ENCODE peak calls at places on chromosomes 2 and 18, in ten cellular contexts. Q, V, R, L, Y, W, P, T, X and D are unnamed samples.

GRCh38 chr2:219025637-219026585 is 15.4 kb downstream of the CFAP65 start:
- DNase-seq in W (no peak), X (no peak), P (no peak), L (no peak), R (no peak), Y (no peak), Q (peak; percentile 66), V (no peak), T (no peak), D (no peak)

GRCh38 chr2:174335605-174336402 is 1.1 kb downstream of the SP9 start:
- DNase-seq in X (peak; percentile 41), W (peak; percentile 26), T (no peak), P (no peak), L (peak; percentile 60), V (no peak), R (no peak), Y (no peak), Q (no peak), D (no peak)

GRCh38 chr2:184154438-184154837 is 443.9 kb upstream of the ZNF804A start:
- DNase-seq in P (no peak), L (peak; percentile 2), R (no peak), Q (no peak), T (no peak), Y (no peak), X (no peak), W (no peak), V (no peak), D (no peak)

GRCh38 chr2:221969087-221969829 is 329.5 kb downstream of the PAX3 start:
- DNase-seq in Y (peak; percentile 11), R (peak; percentile 60), Q (no peak), W (peak; percentile 19), X (no peak), V (no peak), T (no peak), L (peak; percentile 53), P (peak; percentile 21), D (peak; percentile 59)

GRCh38 chr2:174248187-174248997 is at the start of gene OLA1:
- DNase-seq in V (peak; percentile 93), X (peak; percentile 93), T (peak; percentile 78), L (peak; percentile 98), R (peak; percentile 99), W (peak; percentile 88), Q (peak; percentile 85), P (peak; percentile 91), Y (peak; percentile 90), D (peak; percentile 96)

GRCh38 chr2:127422631-127423475 is 4.6 kb downstream of the PROC start:
- DNase-seq in Y (no peak), X (no peak), T (peak; percentile 7), R (peak; percentile 40), V (peak; percentile 16), L (peak; percentile 89), Q (no peak), P (no peak), W (no peak), D (peak; percentile 23)

GRCh38 chr18:43587538-43588153 is 310.4 kb upstream of the SYT4 start:
- DNase-seq in R (peak; percentile 42), Y (no peak), L (peak; percentile 31), P (peak; percentile 16), T (peak; percentile 4), V (no peak), W (no peak), X (no peak), Q (no peak), D (peak; percentile 9)

GRCh38 chr18:9321709-9322108 is 12.9 kb upstream of the TWSG1 start:
- DNase-seq in Q (no peak), T (no peak), L (no peak), P (no peak), V (no peak), R (no peak), Y (no peak), X (no peak), W (no peak), D (no peak)

GRCh38 chr2:133421516-133422324 is 146.5 kb downstream of the NCKAP5 start:
- DNase-seq in P (no peak), R (peak; percentile 23), L (no peak), X (no peak), V (no peak), Q (no peak), T (peak; percentile 78), Y (no peak), W (no peak), D (no peak)

GRCh38 chr2:234044157-234044556 is 6.3 kb upstream of the SPP2 start:
- DNase-seq in X (no peak), W (no peak), R (no peak), L (no peak), V (no peak), T (no peak), Q (no peak), Y (no peak), P (no peak), D (no peak)

GRCh38 chr2:235935071-235935470 is 233.1 kb downstream of the GBX2 start:
- DNase-seq in Y (no peak), R (no peak), P (no peak), V (no peak), W (no peak), Q (no peak), L (no peak), X (no peak), T (no peak), D (no peak)

GRCh38 chr18:30987479-30988241 is 54.9 kb downstream of the DSC3 start:
- DNase-seq in Q (no peak), X (no peak), W (no peak), V (no peak), R (no peak), L (peak; percentile 21), P (no peak), T (no peak), Y (no peak), D (no peak)

GRCh38 chr2:46101557-46102220 is 195.5 kb upstream of the EPAS1 start:
- DNase-seq in V (no peak), Y (no peak), X (no peak), L (no peak), Q (no peak), W (no peak), P (no peak), R (no peak), T (no peak), D (no peak)

GRCh38 chr2:219178377-219179175 is 501 bp downstream of the RETREG2 start:
- DNase-seq in W (no peak), Y (no peak), V (peak; percentile 44), P (no peak), Q (peak; percentile 74), L (peak; percentile 82), R (no peak), T (no peak), X (no peak), D (no peak)

GRCh38 chr2:153971914-153972313 is 100.2 kb downstream of the GALNT13 start:
- DNase-seq in T (no peak), R (no peak), V (no peak), Q (no peak), P (no peak), L (no peak), W (no peak), X (no peak), Y (no peak), D (no peak)

GRCh38 chr2:71458413-71459083 is 5.2 kb downstream of the DYSF start:
- DNase-seq in Y (no peak), V (no peak), Q (no peak), T (no peak), L (peak; percentile 61), P (no peak), X (no peak), W (no peak), R (peak; percentile 61), D (no peak)

GRCh38 chr2:96564026-96564425 is 27.5 kb downstream of the ARID5A start:
- DNase-seq in V (no peak), W (no peak), Y (no peak), L (no peak), Q (no peak), T (no peak), X (no peak), P (no peak), R (no peak), D (no peak)

GRCh38 chr2:43576983-43577892 is 18.6 kb downstream of the THADA start:
- DNase-seq in L (peak; percentile 74), P (no peak), W (no peak), X (peak; percentile 38), Q (no peak), R (peak; percentile 56), Y (peak; percentile 20), V (peak; percentile 18), T (no peak), D (peak; percentile 17)

GRCh38 chr2:64700133-64700809 is 46.6 kb upstream of the SERTAD2 start:
- DNase-seq in T (no peak), L (peak; percentile 41), R (peak; percentile 12), P (no peak), W (no peak), Y (no peak), V (no peak), Q (no peak), X (no peak), D (no peak)

GRCh38 chr2:229133155-229133772 is 137.8 kb downstream of the PID1 start:
- DNase-seq in Q (no peak), T (peak; percentile 75), V (no peak), R (peak; percentile 22), Y (no peak), X (no peak), P (peak; percentile 16), L (peak; percentile 41), W (no peak), D (peak; percentile 44)

GRCh38 chr2:167509585-167509984 is 621.3 kb downstream of the XIRP2 start:
- DNase-seq in X (no peak), W (no peak), V (no peak), Q (no peak), Y (no peak), P (no peak), L (no peak), R (peak; percentile 2), T (peak; percentile 70), D (no peak)

GRCh38 chr2:190835303-190835930 is 45.2 kb upstream of the GLS start:
- DNase-seq in R (peak; percentile 84), T (no peak), L (no peak), Y (no peak), Q (no peak), W (no peak), P (no peak), X (no peak), V (no peak), D (no peak)

GRCh38 chr18:75377258-75377657 is 50.2 kb downstream of the SMIM21 start:
- DNase-seq in V (no peak), Q (no peak), W (peak; percentile 38), P (no peak), R (no peak), Y (no peak), L (no peak), T (no peak), X (no peak), D (no peak)

GRCh38 chr18:58269931-58270330 is 225.9 kb downstream of the NEDD4L start:
- DNase-seq in V (no peak), W (peak; percentile 98), L (no peak), R (no peak), X (no peak), Y (no peak), Q (no peak), P (no peak), T (peak; percentile 13), D (no peak)

GRCh38 chr2:57962861-57963260 is 83.7 kb upstream of the VRK2 start:
- DNase-seq in V (no peak), P (no peak), L (peak; percentile 6), Y (no peak), X (no peak), W (no peak), T (no peak), R (no peak), Q (no peak), D (no peak)

GRCh38 chr18:50424877-50425690 is 50.2 kb downstream of the SKA1 start:
- DNase-seq in Q (no peak), V (no peak), P (no peak), Y (no peak), L (peak; percentile 19), W (no peak), T (no peak), R (no peak), X (no peak), D (no peak)